ENCODE peak calls at places on chromosomes 13 and 19, in six cellular contexts. D is breast epithelium, S is A673, R is ascending aorta, G is AG10803, N is GM10248. Q is an unnamed sample.

GRCh38 chr13:99686157-99686572 is 184.9 kb downstream of the TM9SF2 start:
- DNase-seq in S (peak), D (no peak), G (peak), N (no peak), R (no peak), Q (no peak)

GRCh38 chr13:97202761-97203160 is 19.4 kb upstream of the MBNL2 start:
- DNase-seq in S (no peak), G (no peak), R (no peak), N (no peak), D (no peak), Q (no peak)

GRCh38 chr13:98482476-98483444 is 94.1 kb downstream of the STK24 start:
- DNase-seq in S (no peak), R (peak), N (peak), D (peak), G (peak), Q (peak)

GRCh38 chr19:29724102-29724641 is 9.1 kb upstream of the C19orf12 start:
- DNase-seq in N (no peak), S (peak), R (no peak), D (no peak), G (no peak), Q (no peak)

GRCh38 chr13:55816976-55817601 is 1323.6 kb upstream of the PRR20A start:
- DNase-seq in G (no peak), D (no peak), N (no peak), S (no peak), R (no peak), Q (no peak)

GRCh38 chr13:59790626-59791025 is 373.1 kb downstream of the DIAPH3 start:
- DNase-seq in D (no peak), G (peak), N (no peak), R (no peak), S (peak), Q (no peak)

GRCh38 chr13:105220063-105220462 is 1315.4 kb downstream of the EFNB2 start:
- DNase-seq in D (no peak), S (no peak), R (no peak), G (no peak), N (no peak), Q (no peak)

GRCh38 chr19:56106397-56106849 is 14.7 kb downstream of the ZNF787 start:
- DNase-seq in G (no peak), N (no peak), R (no peak), D (no peak), S (no peak), Q (no peak)

GRCh38 chr13:49610176-49610575 is 18.1 kb upstream of the ARL11 start:
- DNase-seq in N (no peak), D (no peak), S (no peak), R (no peak), G (no peak), Q (no peak)

GRCh38 chr13:112679932-112680677 is 9.7 kb upstream of the ATP11A start:
- DNase-seq in R (no peak), G (no peak), N (no peak), S (no peak), D (peak), Q (no peak)

GRCh38 chr19:31567776-31568175 is 218.5 kb upstream of the TSHZ3 start:
- DNase-seq in S (no peak), N (no peak), G (no peak), D (no peak), R (no peak), Q (no peak)

GRCh38 chr13:73945871-73946270 is 188.3 kb downstream of the KLF12 start:
- DNase-seq in G (peak), D (peak), S (peak), N (no peak), R (no peak), Q (no peak)

GRCh38 chr13:113495494-113496251 is 5.2 kb upstream of the DCUN1D2 start:
- DNase-seq in N (no peak), G (no peak), S (no peak), R (no peak), D (no peak), Q (no peak)

GRCh38 chr19:55220525-55220924 is 8.0 kb downstream of the TMEM86B start:
- DNase-seq in S (no peak), R (no peak), N (no peak), G (no peak), D (no peak), Q (no peak)

GRCh38 chr19:2213799-2214198 is 22.3 kb downstream of the PLEKHJ1 start:
- DNase-seq in N (no peak), D (no peak), G (no peak), R (no peak), S (no peak), Q (no peak)

GRCh38 chr19:16161848-16162247 is 11.5 kb downstream of the CIB3 start:
- DNase-seq in N (no peak), S (no peak), D (no peak), G (peak), R (no peak), Q (peak)

GRCh38 chr13:32472194-32472621 is 44.3 kb upstream of the N4BP2L1 start:
- DNase-seq in G (no peak), N (peak), R (no peak), D (no peak), S (no peak), Q (no peak)

GRCh38 chr13:97369269-97369893 is 64.6 kb upstream of the RAP2A start:
- DNase-seq in N (peak), S (peak), R (no peak), D (no peak), G (no peak), Q (no peak)

GRCh38 chr19:45265375-45265774 is 14.3 kb downstream of the MARK4 start:
- DNase-seq in D (no peak), S (no peak), N (no peak), R (no peak), G (no peak), Q (no peak)

GRCh38 chr19:30791116-30791515 is 418.9 kb downstream of the ZNF536 start:
- DNase-seq in G (no peak), N (no peak), R (no peak), S (no peak), D (no peak), Q (no peak)

GRCh38 chr13:52850396-52851152 is 2.1 kb upstream of the PCDH8 start:
- DNase-seq in D (peak), R (no peak), G (peak), S (peak), N (peak), Q (no peak)

GRCh38 chr19:10070730-10071446 is 15.2 kb upstream of the SHFL start:
- DNase-seq in S (no peak), G (no peak), D (no peak), R (no peak), N (no peak), Q (no peak)

GRCh38 chr13:32048816-32049215 is 17.2 kb downstream of the FRY start:
- DNase-seq in G (no peak), R (no peak), N (no peak), D (no peak), S (no peak), Q (no peak)

GRCh38 chr19:3053780-3054179 is 8.5 kb downstream of the TLE5 start:
- DNase-seq in S (no peak), N (no peak), G (no peak), R (no peak), D (no peak), Q (no peak)

GRCh38 chr13:110914293-110915056 is 394 bp downstream of the ANKRD10 start:
- DNase-seq in G (peak), N (peak), D (no peak), S (peak), R (peak), Q (no peak)

GRCh38 chr13:74747186-74747955 is 613.2 kb upstream of the KLF12 start:
- DNase-seq in R (no peak), S (no peak), D (no peak), N (no peak), G (no peak), Q (no peak)

GRCh38 chr19:49368711-49369358 is 5.2 kb downstream of the DKKL1 start:
- DNase-seq in G (no peak), D (no peak), N (no peak), S (no peak), R (no peak), Q (no peak)

GRCh38 chr13:21541980-21542379 is 62.0 kb downstream of the MICU2 start:
- DNase-seq in G (no peak), N (no peak), D (no peak), R (no peak), S (no peak), Q (no peak)

GRCh38 chr13:24672141-24673132 is 7.8 kb upstream of the ATP12A start:
- DNase-seq in G (peak), S (no peak), R (no peak), D (no peak), N (no peak), Q (no peak)

GRCh38 chr13:44218501-44219240 is 155.0 kb upstream of the SERP2 start:
- DNase-seq in S (no peak), R (peak), N (no peak), G (no peak), D (peak), Q (no peak)

GRCh38 chr13:22387899-22388298 is 717.0 kb downstream of the FGF9 start:
- DNase-seq in R (no peak), N (no peak), D (no peak), S (no peak), G (no peak), Q (no peak)

GRCh38 chr13:45398862-45399261 is 19.3 kb downstream of the SLC25A30 start:
- DNase-seq in D (no peak), N (no peak), R (no peak), S (no peak), G (no peak), Q (no peak)

GRCh38 chr19:34793562-34793961 is 20.5 kb upstream of the ZNF599 start:
- DNase-seq in S (peak), D (no peak), N (no peak), G (no peak), R (no peak), Q (no peak)

GRCh38 chr13:75687145-75687763 is 51.1 kb downstream of the LMO7 start:
- DNase-seq in S (peak), G (peak), R (no peak), D (no peak), N (no peak), Q (no peak)

GRCh38 chr19:29971002-29971401 is 29.0 kb downstream of the URI1 start:
- DNase-seq in S (no peak), G (no peak), N (no peak), R (no peak), D (no peak), Q (no peak)

GRCh38 chr13:110391273-110391672 is 84.2 kb downstream of the COL4A2 start:
- DNase-seq in R (no peak), G (no peak), D (no peak), N (no peak), S (no peak), Q (no peak)

GRCh38 chr19:366205-366783 is 21.7 kb upstream of the MIER2 start:
- DNase-seq in G (no peak), R (no peak), N (no peak), D (no peak), S (no peak), Q (no peak)

GRCh38 chr13:20610006-20610405 is 43.0 kb downstream of the IFT88 start:
- DNase-seq in G (no peak), N (no peak), D (no peak), S (no peak), R (no peak), Q (no peak)

GRCh38 chr19:37975596-37976515 is 68.8 kb downstream of the SIPA1L3 start:
- DNase-seq in N (no peak), D (no peak), G (no peak), R (no peak), S (no peak), Q (no peak)

GRCh38 chr19:18790566-18791314 is at the start of gene COMP:
- DNase-seq in G (no peak), R (no peak), D (no peak), S (no peak), N (no peak), Q (no peak)

GRCh38 chr13:30892966-30893365 is 13.1 kb upstream of the MEDAG start:
- DNase-seq in N (no peak), D (no peak), G (peak), R (no peak), S (peak), Q (no peak)
- TF ChIP-seq CTCF in N (no peak), D (no peak), G (peak), R (peak), S (peak), Q (peak)

DNA sequence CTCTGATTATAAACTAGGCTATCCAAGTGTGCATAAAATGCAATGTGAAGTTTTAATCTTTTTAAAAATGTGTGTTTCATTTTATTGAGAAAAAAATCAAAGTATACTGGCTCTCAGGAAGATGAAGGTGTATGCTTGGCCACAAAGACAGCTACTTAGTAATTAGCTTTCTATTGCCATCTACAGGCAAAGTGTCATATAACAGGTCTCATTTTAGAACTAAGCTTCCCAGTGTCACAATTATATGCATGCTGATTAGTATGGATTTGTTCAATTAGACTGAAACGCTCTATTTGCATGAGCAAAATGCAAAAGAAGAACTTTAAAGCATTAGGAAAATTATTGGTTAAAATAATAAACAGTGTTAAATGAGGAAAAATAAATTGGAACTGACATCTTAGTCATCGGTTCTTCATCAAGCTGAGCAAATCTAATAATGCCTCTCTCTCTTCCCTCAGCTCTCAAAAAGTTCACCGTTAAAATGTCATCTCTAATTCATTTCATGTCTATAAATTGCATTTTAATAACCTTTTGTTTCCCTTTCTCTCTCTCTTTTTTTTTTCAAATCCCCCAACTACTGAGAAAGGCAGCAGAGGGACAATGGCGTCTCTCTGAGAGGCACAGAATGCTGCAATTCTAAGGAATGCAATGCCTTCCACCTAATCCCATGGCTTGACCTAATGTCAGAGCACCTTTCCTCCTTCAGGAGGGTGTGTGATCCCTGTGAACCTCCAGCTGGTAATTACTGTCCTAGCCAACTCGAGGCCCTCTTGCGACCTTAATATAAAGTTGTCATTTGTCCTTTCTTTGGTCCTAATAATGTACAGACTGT is 313.1 kb upstream of the MAB21L1 start:
- DNase-seq in S (peak), N (peak), D (no peak), R (no peak), G (peak), Q (no peak)
- TF ChIP-seq CTCF in S (peak), N (peak), D (peak), R (peak), G (peak), Q (peak)

GRCh38 chr19:4909172-4909896 is at the start of gene UHRF1:
- DNase-seq in N (peak), D (no peak), G (no peak), R (no peak), S (peak), Q (no peak)
- TF ChIP-seq CTCF in N (no peak), D (no peak), G (no peak), R (no peak), S (no peak), Q (no peak)

DNA sequence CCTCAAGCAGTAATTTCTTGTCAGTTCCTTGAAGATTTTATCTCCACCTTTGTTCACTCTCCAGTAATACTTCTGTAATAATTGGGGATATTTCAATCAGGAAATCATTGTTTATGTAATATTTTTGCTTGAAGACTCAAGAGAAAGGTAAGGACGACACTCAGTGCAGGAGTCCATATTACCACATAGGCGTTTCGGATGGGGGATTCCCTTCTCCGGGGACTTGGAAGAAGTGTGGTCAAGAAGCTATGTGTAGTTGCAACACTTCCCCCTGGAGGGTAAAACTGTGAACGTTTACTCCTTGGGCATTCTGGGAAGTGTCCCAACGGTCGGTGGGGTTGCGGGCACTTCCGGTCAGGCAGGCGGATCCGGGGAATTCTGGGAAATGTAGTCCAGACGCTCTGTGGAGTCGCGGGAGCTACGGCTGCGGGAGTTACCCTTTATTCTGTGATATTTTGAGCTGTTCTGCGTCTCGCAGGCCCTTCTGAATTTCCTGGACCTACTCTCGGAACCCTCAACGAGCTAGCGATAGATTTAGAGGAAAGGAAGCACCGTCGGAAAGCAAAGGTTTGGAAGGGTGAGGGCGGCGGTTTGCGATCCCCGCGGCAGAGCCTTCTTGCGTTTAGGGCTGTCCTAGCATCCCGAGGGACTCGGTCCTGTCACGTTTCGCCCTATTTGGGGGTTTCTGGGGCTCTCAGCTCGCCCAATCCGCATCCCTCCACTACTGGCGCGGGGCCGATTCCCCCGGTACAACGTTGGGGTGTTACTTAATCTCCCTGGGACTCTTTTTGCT is at the start of gene ZNF221:
- DNase-seq in D (peak), S (peak), R (peak), G (peak), N (peak), Q (peak)
- TF ChIP-seq CTCF in D (peak), S (no peak), R (peak), G (peak), N (peak), Q (peak)